ENCODE peak calls at places on chromosome 14, in four cellular contexts. O is activated CD8-positive, alpha-beta memory T cell treated with anti-CD3 and anti-CD28 coated beads for 48 hours; Y is AG04450; P is GM03348. N is an unnamed sample.

GRCh38 chr14:63088865-63089264 is 43.6 kb upstream of the KCNH5 start:
- DNase-seq in O (no peak), Y (no peak), P (no peak), N (no peak)

GRCh38 chr14:104897286-104898194 is 27.1 kb upstream of the PLD4 start:
- DNase-seq in O (no peak), Y (no peak), P (no peak), N (no peak)

GRCh38 chr14:39912192-39913100 is 480.2 kb upstream of the FBXO33 start:
- DNase-seq in Y (no peak), P (no peak), O (no peak), N (no peak)

GRCh38 chr14:49586673-49587460 is 687 bp upstream of the RPS29 start:
- DNase-seq in O (no peak), Y (no peak), P (peak; percentile 65), N (peak; percentile 84)

GRCh38 chr14:31962920-31963319 is 114.2 kb upstream of the ARHGAP5 start:
- DNase-seq in P (no peak), Y (no peak), O (no peak), N (no peak)

GRCh38 chr14:104794641-104795467 is 694 bp downstream of the AKT1 start:
- DNase-seq in O (no peak), Y (no peak), P (peak; percentile 75), N (no peak)

GRCh38 chr14:103846569-103847438 is 571 bp downstream of the PPP1R13B start:
- DNase-seq in P (peak; percentile 71), O (no peak), Y (no peak), N (no peak)

GRCh38 chr14:101033446-101034165 is 130.1 kb upstream of the RTL1 start:
- DNase-seq in O (no peak), Y (no peak), P (no peak), N (no peak)

GRCh38 chr14:43803076-43803689 is 703.9 kb downstream of the FSCB start:
- DNase-seq in Y (no peak), P (no peak), O (no peak), N (no peak)

N was measured in foreskin keratinocyte.